ENCODE peak calls at places on chromosomes 5 and 9, in nine cellular contexts. Y, M, K, O, Q, E, F, H and D are unnamed samples.
A peak's percentile ranks its signal among the peaks of the same experiment; 100 is the strongest.

GRCh38 chr9:71733176-71733575 is 35.1 kb downstream of the CEMIP2 start:
- DNase-seq in H (no peak), F (no peak), O (peak; percentile 44), K (no peak), M (no peak), E (no peak), Q (no peak), Y (no peak), D (no peak)

GRCh38 chr5:169527863-169528262 is 55.7 kb upstream of the SPDL1 start:
- DNase-seq in H (no peak), Y (no peak), M (no peak), F (no peak), O (no peak), K (no peak), E (no peak), Q (no peak), D (no peak)

GRCh38 chr9:71748280-71748743 is 20.0 kb downstream of the CEMIP2 start:
- DNase-seq in M (no peak), E (no peak), Y (no peak), F (no peak), H (no peak), K (no peak), O (peak; percentile 85), Q (no peak), D (no peak)

GRCh38 chr5:149611327-149611726 is 30.0 kb downstream of the ARHGEF37 start:
- DNase-seq in M (no peak), E (peak; percentile 77), K (no peak), Y (no peak), F (no peak), H (no peak), O (peak; percentile 94), Q (no peak), D (no peak)

GRCh38 chr5:167232675-167233074 is 1058.8 kb upstream of the WWC1 start:
- DNase-seq in F (no peak), Y (no peak), H (no peak), K (no peak), O (no peak), M (no peak), Q (no peak), E (no peak), D (no peak)

GRCh38 chr9:109277451-109277850 is 43.4 kb downstream of the EPB41L4B start:
- DNase-seq in M (no peak), Y (no peak), O (no peak), F (no peak), Q (no peak), E (peak; percentile 89), K (no peak), H (no peak), D (no peak)

GRCh38 chr9:107138261-107138992 is 144.7 kb upstream of the RAD23B start:
- DNase-seq in H (no peak), F (no peak), M (no peak), O (no peak), K (no peak), E (peak; percentile 86), Y (no peak), Q (no peak), D (no peak)

GRCh38 chr5:112968411-112969106 is 8.0 kb upstream of the DCP2 start:
- DNase-seq in F (no peak), O (peak; percentile 68), H (no peak), Y (no peak), Q (no peak), E (no peak), M (no peak), K (no peak), D (no peak)

GRCh38 chr9:126489604-126490593 is 123.8 kb upstream of the LMX1B start:
- DNase-seq in Y (peak; percentile 53), O (no peak), F (no peak), E (no peak), K (no peak), M (no peak), H (no peak), Q (no peak), D (peak; percentile 41)

GRCh38 chr5:142432369-142432863 is 107.6 kb upstream of the SPRY4 start:
- DNase-seq in H (no peak), Q (no peak), K (no peak), M (no peak), E (no peak), Y (no peak), O (no peak), F (no peak), D (peak; percentile 66)

GRCh38 chr5:126938461-126938860 is 91.9 kb downstream of the MARCHF3 start:
- DNase-seq in E (no peak), K (no peak), Q (no peak), O (peak; percentile 89), Y (no peak), F (no peak), M (no peak), H (no peak), D (no peak)

GRCh38 chr9:15972760-15973159 is 419.9 kb downstream of the CCDC171 start:
- DNase-seq in F (no peak), Y (no peak), O (no peak), E (no peak), K (no peak), H (no peak), Q (no peak), M (no peak), D (no peak)

GRCh38 chr9:7305677-7306076 is 493.9 kb downstream of the DMAC1 start:
- DNase-seq in Y (no peak), E (no peak), O (no peak), H (no peak), K (no peak), F (no peak), M (no peak), Q (no peak), D (no peak)

GRCh38 chr5:137753986-137754235 is 252 bp downstream of the HNRNPA0 start:
- DNase-seq in O (no peak), E (no peak), M (peak; percentile 41), H (no peak), Y (no peak), K (no peak), Q (no peak), F (no peak), D (no peak)

GRCh38 chr9:1709347-1709746 is 305.8 kb upstream of the SMARCA2 start:
- DNase-seq in Y (no peak), K (no peak), F (no peak), H (no peak), M (no peak), O (no peak), Q (no peak), E (no peak), D (no peak)

GRCh38 chr5:139022528-139022927 is 147.4 kb upstream of the LRRTM2 start:
- DNase-seq in Q (no peak), H (no peak), E (no peak), O (no peak), Y (no peak), F (no peak), M (no peak), K (no peak), D (no peak)

GRCh38 chr5:72508241-72509170 is 1.3 kb upstream of the ZNF366 start:
- DNase-seq in E (no peak), M (no peak), H (no peak), Y (no peak), F (no peak), O (no peak), Q (no peak), K (no peak), D (no peak)

GRCh38 chr9:115050002-115050490 is 67.9 kb downstream of the TNC start:
- DNase-seq in F (no peak), Y (no peak), K (no peak), M (no peak), Q (no peak), E (no peak), H (no peak), O (no peak), D (no peak)

GRCh38 chr9:97786341-97786740 is 66.7 kb upstream of the FOXE1 start:
- DNase-seq in H (no peak), M (no peak), Y (no peak), E (no peak), F (no peak), Q (no peak), K (no peak), O (peak; percentile 55), D (no peak)